ENCODE peak calls at places on chromosomes 4 and X, in ten cellular contexts. One of them, this sample, is unnamed.

GRCh38 chr4:131258361-131258760 is 1890.7 kb upstream of the PCDH10 start:
- DNase-seq in brain microvascular endothelial cell: no peak
- DNase-seq in foreskin fibroblast: no peak
- DNase-seq in suprapubic skin: no peak
- DNase-seq in fibroblast of mammary gland: no peak
- DNase-seq in epithelial cell of proximal tubule: no peak
- DNase-seq in HFF-Myc: no peak
- DNase-seq in cardiac fibroblast: no peak
- DNase-seq in left ventricle myocardium inferior: no peak
- DNase-seq in choroid plexus epithelial cell: no peak
- DNase-seq in this sample: no peak

GRCh38 chrX:149630681-149631292 is 805 bp downstream of the TMEM185A start:
- DNase-seq in brain microvascular endothelial cell: peak
- DNase-seq in foreskin fibroblast: peak
- DNase-seq in suprapubic skin: no peak
- DNase-seq in fibroblast of mammary gland: peak
- DNase-seq in epithelial cell of proximal tubule: peak
- DNase-seq in HFF-Myc: no peak
- DNase-seq in cardiac fibroblast: peak
- DNase-seq in left ventricle myocardium inferior: no peak
- DNase-seq in choroid plexus epithelial cell: peak
- DNase-seq in this sample: peak

GRCh38 chrX:71989768-71990167 is 79.1 kb downstream of the NHSL2 start:
- DNase-seq in brain microvascular endothelial cell: peak
- DNase-seq in foreskin fibroblast: no peak
- DNase-seq in suprapubic skin: no peak
- DNase-seq in fibroblast of mammary gland: peak
- DNase-seq in epithelial cell of proximal tubule: no peak
- DNase-seq in HFF-Myc: no peak
- DNase-seq in cardiac fibroblast: peak
- DNase-seq in left ventricle myocardium inferior: no peak
- DNase-seq in choroid plexus epithelial cell: no peak
- DNase-seq in this sample: peak

GRCh38 chr4:165079476-165079875 is 25.8 kb downstream of the TRIM75 start:
- DNase-seq in brain microvascular endothelial cell: peak
- DNase-seq in foreskin fibroblast: no peak
- DNase-seq in suprapubic skin: no peak
- DNase-seq in fibroblast of mammary gland: peak
- DNase-seq in epithelial cell of proximal tubule: peak
- DNase-seq in HFF-Myc: no peak
- DNase-seq in cardiac fibroblast: peak
- DNase-seq in left ventricle myocardium inferior: peak
- DNase-seq in choroid plexus epithelial cell: peak
- DNase-seq in this sample: no peak

GRCh38 chrX:43557792-43558191 is 98.3 kb upstream of the MAOA start:
- DNase-seq in brain microvascular endothelial cell: peak
- DNase-seq in foreskin fibroblast: peak
- DNase-seq in suprapubic skin: no peak
- DNase-seq in fibroblast of mammary gland: peak
- DNase-seq in epithelial cell of proximal tubule: no peak
- DNase-seq in HFF-Myc: no peak
- DNase-seq in cardiac fibroblast: peak
- DNase-seq in left ventricle myocardium inferior: peak
- DNase-seq in choroid plexus epithelial cell: peak
- DNase-seq in this sample: peak

GRCh38 chrX:130884627-130885026 is 18.4 kb downstream of the ENOX2 start:
- DNase-seq in brain microvascular endothelial cell: no peak
- DNase-seq in foreskin fibroblast: no peak
- DNase-seq in suprapubic skin: no peak
- DNase-seq in fibroblast of mammary gland: no peak
- DNase-seq in epithelial cell of proximal tubule: no peak
- DNase-seq in HFF-Myc: no peak
- DNase-seq in cardiac fibroblast: no peak
- DNase-seq in left ventricle myocardium inferior: no peak
- DNase-seq in choroid plexus epithelial cell: no peak
- DNase-seq in this sample: no peak

GRCh38 chrX:74537011-74537390 is 77.4 kb downstream of the RLIM start:
- DNase-seq in brain microvascular endothelial cell: peak
- DNase-seq in foreskin fibroblast: no peak
- DNase-seq in suprapubic skin: no peak
- DNase-seq in fibroblast of mammary gland: peak
- DNase-seq in epithelial cell of proximal tubule: no peak
- DNase-seq in HFF-Myc: no peak
- DNase-seq in cardiac fibroblast: peak
- DNase-seq in left ventricle myocardium inferior: peak
- DNase-seq in choroid plexus epithelial cell: peak
- DNase-seq in this sample: no peak

GRCh38 chrX:7218321-7219152 is 70.6 kb upstream of the PUDP start:
- DNase-seq in brain microvascular endothelial cell: no peak
- DNase-seq in foreskin fibroblast: no peak
- DNase-seq in suprapubic skin: no peak
- DNase-seq in fibroblast of mammary gland: no peak
- DNase-seq in epithelial cell of proximal tubule: no peak
- DNase-seq in HFF-Myc: no peak
- DNase-seq in cardiac fibroblast: no peak
- DNase-seq in left ventricle myocardium inferior: no peak
- DNase-seq in choroid plexus epithelial cell: no peak
- DNase-seq in this sample: no peak

GRCh38 chr4:32342054-32342453 is 1621.9 kb downstream of the PCDH7 start:
- DNase-seq in brain microvascular endothelial cell: no peak
- DNase-seq in foreskin fibroblast: no peak
- DNase-seq in suprapubic skin: no peak
- DNase-seq in fibroblast of mammary gland: no peak
- DNase-seq in epithelial cell of proximal tubule: no peak
- DNase-seq in HFF-Myc: no peak
- DNase-seq in cardiac fibroblast: no peak
- DNase-seq in left ventricle myocardium inferior: no peak
- DNase-seq in choroid plexus epithelial cell: no peak
- DNase-seq in this sample: no peak

GRCh38 chr4:88893961-88894360 is 163.0 kb downstream of the FAM13A start:
- DNase-seq in brain microvascular endothelial cell: no peak
- DNase-seq in foreskin fibroblast: no peak
- DNase-seq in suprapubic skin: no peak
- DNase-seq in fibroblast of mammary gland: peak
- DNase-seq in epithelial cell of proximal tubule: no peak
- DNase-seq in HFF-Myc: no peak
- DNase-seq in cardiac fibroblast: no peak
- DNase-seq in left ventricle myocardium inferior: no peak
- DNase-seq in choroid plexus epithelial cell: peak
- DNase-seq in this sample: peak

GRCh38 chr4:168796362-168797106 is 213.5 kb downstream of the CBR4 start:
- DNase-seq in brain microvascular endothelial cell: peak
- DNase-seq in foreskin fibroblast: peak
- DNase-seq in suprapubic skin: no peak
- DNase-seq in fibroblast of mammary gland: peak
- DNase-seq in epithelial cell of proximal tubule: no peak
- DNase-seq in HFF-Myc: peak
- DNase-seq in cardiac fibroblast: peak
- DNase-seq in left ventricle myocardium inferior: no peak
- DNase-seq in choroid plexus epithelial cell: peak
- DNase-seq in this sample: peak

GRCh38 chrX:123878177-123878576 is 18.3 kb downstream of the XIAP start:
- DNase-seq in brain microvascular endothelial cell: no peak
- DNase-seq in foreskin fibroblast: no peak
- DNase-seq in suprapubic skin: no peak
- DNase-seq in fibroblast of mammary gland: peak
- DNase-seq in epithelial cell of proximal tubule: no peak
- DNase-seq in HFF-Myc: no peak
- DNase-seq in cardiac fibroblast: no peak
- DNase-seq in left ventricle myocardium inferior: no peak
- DNase-seq in choroid plexus epithelial cell: peak
- DNase-seq in this sample: no peak

GRCh38 chr4:165418116-165418515 is 39.3 kb downstream of the CPE start:
- DNase-seq in brain microvascular endothelial cell: no peak
- DNase-seq in foreskin fibroblast: no peak
- DNase-seq in suprapubic skin: no peak
- DNase-seq in fibroblast of mammary gland: no peak
- DNase-seq in epithelial cell of proximal tubule: no peak
- DNase-seq in HFF-Myc: no peak
- DNase-seq in cardiac fibroblast: no peak
- DNase-seq in left ventricle myocardium inferior: no peak
- DNase-seq in choroid plexus epithelial cell: no peak
- DNase-seq in this sample: no peak

GRCh38 chr4:82721819-82722423 is 76.7 kb downstream of the SCD5 start:
- DNase-seq in brain microvascular endothelial cell: no peak
- DNase-seq in foreskin fibroblast: no peak
- DNase-seq in suprapubic skin: no peak
- DNase-seq in fibroblast of mammary gland: no peak
- DNase-seq in epithelial cell of proximal tubule: no peak
- DNase-seq in HFF-Myc: peak
- DNase-seq in cardiac fibroblast: no peak
- DNase-seq in left ventricle myocardium inferior: peak
- DNase-seq in choroid plexus epithelial cell: peak
- DNase-seq in this sample: peak

GRCh38 chrX:27086221-27086620 is 376.9 kb downstream of the PPP4R3C start:
- DNase-seq in brain microvascular endothelial cell: no peak
- DNase-seq in foreskin fibroblast: no peak
- DNase-seq in suprapubic skin: no peak
- DNase-seq in fibroblast of mammary gland: no peak
- DNase-seq in epithelial cell of proximal tubule: no peak
- DNase-seq in HFF-Myc: no peak
- DNase-seq in cardiac fibroblast: no peak
- DNase-seq in left ventricle myocardium inferior: no peak
- DNase-seq in choroid plexus epithelial cell: no peak
- DNase-seq in this sample: no peak
- H3K4me3 ChIP-seq in brain microvascular endothelial cell: no peak
- H3K4me3 ChIP-seq in foreskin fibroblast: no peak
- H3K4me3 ChIP-seq in suprapubic skin: no peak
- H3K4me3 ChIP-seq in fibroblast of mammary gland: no peak
- H3K4me3 ChIP-seq in epithelial cell of proximal tubule: no peak
- H3K4me3 ChIP-seq in HFF-Myc: no peak
- H3K4me3 ChIP-seq in cardiac fibroblast: no peak
- H3K4me3 ChIP-seq in left ventricle myocardium inferior: no peak
- H3K4me3 ChIP-seq in choroid plexus epithelial cell: no peak
- H3K4me3 ChIP-seq in this sample: no peak

GRCh38 chr4:53505947-53506346 is 85.3 kb downstream of the LNX1 start:
- DNase-seq in brain microvascular endothelial cell: peak
- DNase-seq in foreskin fibroblast: peak
- DNase-seq in suprapubic skin: no peak
- DNase-seq in fibroblast of mammary gland: peak
- DNase-seq in epithelial cell of proximal tubule: no peak
- DNase-seq in HFF-Myc: no peak
- DNase-seq in cardiac fibroblast: peak
- DNase-seq in left ventricle myocardium inferior: no peak
- DNase-seq in choroid plexus epithelial cell: peak
- DNase-seq in this sample: no peak
- TF ChIP-seq CTCF in brain microvascular endothelial cell: peak
- TF ChIP-seq CTCF in foreskin fibroblast: peak
- TF ChIP-seq CTCF in suprapubic skin: no peak
- TF ChIP-seq CTCF in fibroblast of mammary gland: peak
- TF ChIP-seq CTCF in epithelial cell of proximal tubule: peak
- TF ChIP-seq CTCF in HFF-Myc: peak
- TF ChIP-seq CTCF in cardiac fibroblast: peak
- TF ChIP-seq CTCF in left ventricle myocardium inferior: peak
- TF ChIP-seq CTCF in choroid plexus epithelial cell: peak
- TF ChIP-seq CTCF in this sample: peak

DNA sequence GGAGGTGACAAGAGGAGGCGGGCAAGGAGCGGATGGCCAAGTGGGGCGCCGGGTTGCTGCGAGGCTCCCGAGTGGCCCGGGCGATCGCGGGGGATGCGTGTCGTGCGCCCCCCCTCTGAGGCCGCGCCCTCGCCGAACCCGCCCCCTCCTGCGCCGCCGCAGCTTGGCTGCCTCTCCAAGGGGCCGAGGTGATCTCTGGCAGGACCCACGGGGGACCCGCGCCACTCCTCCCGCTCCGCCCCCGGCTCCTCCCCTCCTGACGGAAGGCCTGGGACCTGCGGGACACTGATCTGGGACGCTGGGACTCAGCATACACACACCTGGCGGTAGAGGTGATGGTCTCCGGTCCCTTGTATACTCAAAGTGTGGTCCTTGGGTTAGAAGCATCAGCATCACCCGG is 21.9 kb upstream of the FAM47C start:
- DNase-seq in brain microvascular endothelial cell: no peak
- DNase-seq in foreskin fibroblast: no peak
- DNase-seq in suprapubic skin: no peak
- DNase-seq in fibroblast of mammary gland: no peak
- DNase-seq in epithelial cell of proximal tubule: no peak
- DNase-seq in HFF-Myc: no peak
- DNase-seq in cardiac fibroblast: no peak
- DNase-seq in left ventricle myocardium inferior: no peak
- DNase-seq in choroid plexus epithelial cell: no peak
- DNase-seq in this sample: no peak
- H3K4me3 ChIP-seq in brain microvascular endothelial cell: peak
- H3K4me3 ChIP-seq in foreskin fibroblast: no peak
- H3K4me3 ChIP-seq in suprapubic skin: peak
- H3K4me3 ChIP-seq in fibroblast of mammary gland: no peak
- H3K4me3 ChIP-seq in epithelial cell of proximal tubule: no peak
- H3K4me3 ChIP-seq in HFF-Myc: no peak
- H3K4me3 ChIP-seq in cardiac fibroblast: no peak
- H3K4me3 ChIP-seq in left ventricle myocardium inferior: peak
- H3K4me3 ChIP-seq in choroid plexus epithelial cell: no peak
- H3K4me3 ChIP-seq in this sample: no peak

GRCh38 chr4:186724861-186725419 is 1.3 kb upstream of the FAT1 start:
- DNase-seq in brain microvascular endothelial cell: peak
- DNase-seq in foreskin fibroblast: peak
- DNase-seq in suprapubic skin: no peak
- DNase-seq in fibroblast of mammary gland: peak
- DNase-seq in epithelial cell of proximal tubule: no peak
- DNase-seq in HFF-Myc: no peak
- DNase-seq in cardiac fibroblast: peak
- DNase-seq in left ventricle myocardium inferior: no peak
- DNase-seq in choroid plexus epithelial cell: peak
- DNase-seq in this sample: peak

GRCh38 chr4:186725422-186726149 is 1.9 kb upstream of the FAT1 start:
- DNase-seq in brain microvascular endothelial cell: peak
- DNase-seq in foreskin fibroblast: peak
- DNase-seq in suprapubic skin: peak
- DNase-seq in fibroblast of mammary gland: peak
- DNase-seq in epithelial cell of proximal tubule: no peak
- DNase-seq in HFF-Myc: no peak
- DNase-seq in cardiac fibroblast: peak
- DNase-seq in left ventricle myocardium inferior: peak
- DNase-seq in choroid plexus epithelial cell: peak
- DNase-seq in this sample: peak

GRCh38 chr4:186726440-186727148 is 2.9 kb upstream of the FAT1 start:
- DNase-seq in brain microvascular endothelial cell: peak
- DNase-seq in foreskin fibroblast: peak
- DNase-seq in suprapubic skin: peak
- DNase-seq in fibroblast of mammary gland: peak
- DNase-seq in epithelial cell of proximal tubule: no peak
- DNase-seq in HFF-Myc: no peak
- DNase-seq in cardiac fibroblast: peak
- DNase-seq in left ventricle myocardium inferior: peak
- DNase-seq in choroid plexus epithelial cell: peak
- DNase-seq in this sample: peak

GRCh38 chr4:186727149-186727976 is 3.7 kb upstream of the FAT1 start:
- DNase-seq in brain microvascular endothelial cell: peak
- DNase-seq in foreskin fibroblast: no peak
- DNase-seq in suprapubic skin: no peak
- DNase-seq in fibroblast of mammary gland: peak
- DNase-seq in epithelial cell of proximal tubule: no peak
- DNase-seq in HFF-Myc: no peak
- DNase-seq in cardiac fibroblast: no peak
- DNase-seq in left ventricle myocardium inferior: no peak
- DNase-seq in choroid plexus epithelial cell: no peak
- DNase-seq in this sample: peak

DNA sequence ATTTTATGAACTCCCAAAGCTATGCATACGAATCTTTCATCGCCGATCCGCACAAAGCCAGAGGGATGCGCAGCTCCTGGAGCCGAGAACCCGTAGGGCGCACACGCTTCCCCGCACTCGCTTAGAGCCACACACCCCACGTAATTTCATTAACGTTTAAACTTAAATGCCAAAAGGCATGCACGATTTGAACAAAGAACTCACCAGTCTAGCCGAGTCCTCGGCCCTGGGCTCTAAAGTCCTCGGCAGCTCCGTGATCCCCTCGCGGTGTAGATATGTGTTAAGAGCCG is 2.4 kb upstream of the FAT1 start:
- DNase-seq in brain microvascular endothelial cell: no peak
- DNase-seq in foreskin fibroblast: no peak
- DNase-seq in suprapubic skin: no peak
- DNase-seq in fibroblast of mammary gland: no peak
- DNase-seq in epithelial cell of proximal tubule: no peak
- DNase-seq in HFF-Myc: no peak
- DNase-seq in cardiac fibroblast: no peak
- DNase-seq in left ventricle myocardium inferior: no peak
- DNase-seq in choroid plexus epithelial cell: no peak
- DNase-seq in this sample: no peak
- TF ChIP-seq CTCF in brain microvascular endothelial cell: no peak
- TF ChIP-seq CTCF in foreskin fibroblast: no peak
- TF ChIP-seq CTCF in suprapubic skin: no peak
- TF ChIP-seq CTCF in fibroblast of mammary gland: no peak
- TF ChIP-seq CTCF in epithelial cell of proximal tubule: no peak
- TF ChIP-seq CTCF in HFF-Myc: no peak
- TF ChIP-seq CTCF in cardiac fibroblast: no peak
- TF ChIP-seq CTCF in left ventricle myocardium inferior: peak
- TF ChIP-seq CTCF in choroid plexus epithelial cell: no peak
- TF ChIP-seq CTCF in this sample: no peak